ENCODE peak calls at places on chromosomes 5 and 9, in six cellular contexts. One of them, this sample, is unnamed.
A peak's percentile ranks its signal among the peaks of the same experiment; 100 is the strongest.

GRCh38 chr9:36665387-36665786 is 92.7 kb downstream of the MELK start:
- DNase-seq in NCI-H1092 treated with DMSO at 0.1 percent for 48 hours: no peak
- DNase-seq in Right ventricle myocardium inferior: no peak
- DNase-seq in retina: no peak
- DNase-seq in sigmoid colon: no peak
- DNase-seq in RWPE1: no peak
- DNase-seq in this sample: no peak

GRCh38 chr5:69367697-69368279 is 1.5 kb downstream of the AK6 start:
- DNase-seq in retina: no peak
- DNase-seq in NCI-H1092 treated with DMSO at 0.1 percent for 48 hours: no peak
- DNase-seq in RWPE1: no peak
- DNase-seq in Right ventricle myocardium inferior: no peak
- DNase-seq in sigmoid colon: no peak
- DNase-seq in this sample: no peak

GRCh38 chr5:109703827-109704226 is 14.1 kb downstream of the MAN2A1 start:
- DNase-seq in NCI-H1092 treated with DMSO at 0.1 percent for 48 hours: no peak
- DNase-seq in sigmoid colon: no peak
- DNase-seq in RWPE1: no peak
- DNase-seq in retina: no peak
- DNase-seq in Right ventricle myocardium inferior: no peak
- DNase-seq in this sample: no peak

GRCh38 chr9:133672503-133673259 is 36.5 kb downstream of the DBH start:
- DNase-seq in retina: no peak
- DNase-seq in sigmoid colon: no peak
- DNase-seq in NCI-H1092 treated with DMSO at 0.1 percent for 48 hours: no peak
- DNase-seq in Right ventricle myocardium inferior: peak; percentile 53
- DNase-seq in RWPE1: no peak
- DNase-seq in this sample: no peak

GRCh38 chr5:119476341-119476740 is 24.0 kb downstream of the HSD17B4 start:
- DNase-seq in NCI-H1092 treated with DMSO at 0.1 percent for 48 hours: no peak
- DNase-seq in retina: no peak
- DNase-seq in RWPE1: no peak
- DNase-seq in sigmoid colon: no peak
- DNase-seq in Right ventricle myocardium inferior: no peak
- DNase-seq in this sample: no peak

GRCh38 chr5:71631070-71631469 is 43.9 kb downstream of the MCCC2 start:
- DNase-seq in Right ventricle myocardium inferior: no peak
- DNase-seq in retina: peak; percentile 1
- DNase-seq in NCI-H1092 treated with DMSO at 0.1 percent for 48 hours: no peak
- DNase-seq in RWPE1: no peak
- DNase-seq in sigmoid colon: no peak
- DNase-seq in this sample: no peak

GRCh38 chr5:181204561-181205401 is at the start of gene TRIM7:
- DNase-seq in RWPE1: peak; percentile 69
- DNase-seq in retina: peak; percentile 66
- DNase-seq in sigmoid colon: peak; percentile 76
- DNase-seq in NCI-H1092 treated with DMSO at 0.1 percent for 48 hours: no peak
- DNase-seq in Right ventricle myocardium inferior: peak; percentile 86
- DNase-seq in this sample: no peak

GRCh38 chr9:26856413-26857032 is 36.1 kb downstream of the CAAP1 start:
- DNase-seq in NCI-H1092 treated with DMSO at 0.1 percent for 48 hours: peak; percentile 68
- DNase-seq in RWPE1: peak; percentile 32
- DNase-seq in retina: peak; percentile 56
- DNase-seq in Right ventricle myocardium inferior: no peak
- DNase-seq in sigmoid colon: no peak
- DNase-seq in this sample: no peak

GRCh38 chr5:21802869-21803490 is 1050.2 kb downstream of the CDH12 start:
- DNase-seq in RWPE1: peak; percentile 42
- DNase-seq in retina: no peak
- DNase-seq in NCI-H1092 treated with DMSO at 0.1 percent for 48 hours: peak; percentile 43
- DNase-seq in sigmoid colon: no peak
- DNase-seq in Right ventricle myocardium inferior: no peak
- DNase-seq in this sample: no peak

GRCh38 chr9:91659529-91660294 is 236.1 kb upstream of the NFIL3 start:
- DNase-seq in Right ventricle myocardium inferior: no peak
- DNase-seq in retina: peak; percentile 41
- DNase-seq in RWPE1: peak; percentile 67
- DNase-seq in sigmoid colon: no peak
- DNase-seq in NCI-H1092 treated with DMSO at 0.1 percent for 48 hours: peak; percentile 31
- DNase-seq in this sample: no peak

GRCh38 chr5:154092356-154092755 is 53.6 kb downstream of the MFAP3 start:
- DNase-seq in Right ventricle myocardium inferior: no peak
- DNase-seq in retina: no peak
- DNase-seq in RWPE1: no peak
- DNase-seq in NCI-H1092 treated with DMSO at 0.1 percent for 48 hours: no peak
- DNase-seq in sigmoid colon: no peak
- DNase-seq in this sample: no peak

GRCh38 chr9:38437193-38437823 is 13.1 kb upstream of the IGFBPL1 start:
- DNase-seq in sigmoid colon: no peak
- DNase-seq in retina: no peak
- DNase-seq in Right ventricle myocardium inferior: no peak
- DNase-seq in NCI-H1092 treated with DMSO at 0.1 percent for 48 hours: no peak
- DNase-seq in RWPE1: peak; percentile 37
- DNase-seq in this sample: no peak

GRCh38 chr5:61409568-61409967 is 77.5 kb downstream of the ZSWIM6 start:
- DNase-seq in NCI-H1092 treated with DMSO at 0.1 percent for 48 hours: no peak
- DNase-seq in retina: no peak
- DNase-seq in RWPE1: peak; percentile 91
- DNase-seq in Right ventricle myocardium inferior: no peak
- DNase-seq in sigmoid colon: no peak
- DNase-seq in this sample: no peak

GRCh38 chr9:21828853-21829405 is 26.5 kb downstream of the MTAP start:
- DNase-seq in retina: no peak
- DNase-seq in RWPE1: peak; percentile 38
- DNase-seq in Right ventricle myocardium inferior: no peak
- DNase-seq in sigmoid colon: no peak
- DNase-seq in NCI-H1092 treated with DMSO at 0.1 percent for 48 hours: no peak
- DNase-seq in this sample: no peak

GRCh38 chr5:125012727-125013451 is 266.4 kb upstream of the ZNF608 start:
- DNase-seq in sigmoid colon: no peak
- DNase-seq in Right ventricle myocardium inferior: no peak
- DNase-seq in retina: peak; percentile 36
- DNase-seq in NCI-H1092 treated with DMSO at 0.1 percent for 48 hours: no peak
- DNase-seq in RWPE1: no peak
- DNase-seq in this sample: no peak

GRCh38 chr9:69768716-69769115 is 8.9 kb upstream of the PTAR1 start:
- DNase-seq in Right ventricle myocardium inferior: no peak
- DNase-seq in NCI-H1092 treated with DMSO at 0.1 percent for 48 hours: no peak
- DNase-seq in sigmoid colon: no peak
- DNase-seq in RWPE1: no peak
- DNase-seq in retina: no peak
- DNase-seq in this sample: no peak

GRCh38 chr5:135446186-135446585 is 962 bp downstream of the DCANP1 start:
- DNase-seq in sigmoid colon: peak; percentile 20
- DNase-seq in Right ventricle myocardium inferior: peak; percentile 56
- DNase-seq in NCI-H1092 treated with DMSO at 0.1 percent for 48 hours: no peak
- DNase-seq in retina: no peak
- DNase-seq in RWPE1: no peak
- DNase-seq in this sample: no peak

GRCh38 chr9:20319641-20320337 is 302.5 kb downstream of the MLLT3 start:
- DNase-seq in Right ventricle myocardium inferior: no peak
- DNase-seq in sigmoid colon: no peak
- DNase-seq in retina: no peak
- DNase-seq in NCI-H1092 treated with DMSO at 0.1 percent for 48 hours: peak; percentile 54
- DNase-seq in RWPE1: peak; percentile 71
- DNase-seq in this sample: no peak

GRCh38 chr5:3186711-3187450 is 408.8 kb upstream of the IRX1 start:
- DNase-seq in sigmoid colon: no peak
- DNase-seq in Right ventricle myocardium inferior: no peak
- DNase-seq in NCI-H1092 treated with DMSO at 0.1 percent for 48 hours: peak; percentile 83
- DNase-seq in RWPE1: no peak
- DNase-seq in retina: peak; percentile 70
- DNase-seq in this sample: no peak

GRCh38 chr5:160497897-160498296 is 76.2 kb downstream of the PTTG1 start:
- DNase-seq in sigmoid colon: no peak
- DNase-seq in Right ventricle myocardium inferior: no peak
- DNase-seq in retina: no peak
- DNase-seq in RWPE1: no peak
- DNase-seq in NCI-H1092 treated with DMSO at 0.1 percent for 48 hours: no peak
- DNase-seq in this sample: no peak

GRCh38 chr9:16119861-16120641 is 567.2 kb downstream of the CCDC171 start:
- DNase-seq in NCI-H1092 treated with DMSO at 0.1 percent for 48 hours: no peak
- DNase-seq in Right ventricle myocardium inferior: no peak
- DNase-seq in retina: no peak
- DNase-seq in RWPE1: peak; percentile 17
- DNase-seq in sigmoid colon: no peak
- DNase-seq in this sample: no peak

GRCh38 chr5:149646564-149646963 is 65.3 kb downstream of the ARHGEF37 start:
- DNase-seq in sigmoid colon: no peak
- DNase-seq in NCI-H1092 treated with DMSO at 0.1 percent for 48 hours: peak; percentile 91
- DNase-seq in Right ventricle myocardium inferior: no peak
- DNase-seq in retina: peak; percentile 37
- DNase-seq in RWPE1: no peak
- DNase-seq in this sample: no peak

GRCh38 chr9:129777769-129778130 is 24.9 kb upstream of the PTGES start:
- DNase-seq in NCI-H1092 treated with DMSO at 0.1 percent for 48 hours: no peak
- DNase-seq in retina: no peak
- DNase-seq in sigmoid colon: no peak
- DNase-seq in RWPE1: no peak
- DNase-seq in Right ventricle myocardium inferior: no peak
- DNase-seq in this sample: no peak

GRCh38 chr5:177378884-177379883 is 5.0 kb upstream of the SLC34A1 start:
- DNase-seq in NCI-H1092 treated with DMSO at 0.1 percent for 48 hours: no peak
- DNase-seq in sigmoid colon: no peak
- DNase-seq in retina: no peak
- DNase-seq in RWPE1: peak; percentile 75
- DNase-seq in Right ventricle myocardium inferior: no peak
- DNase-seq in this sample: no peak

GRCh38 chr9:119435066-119435465 is 65.8 kb upstream of the BRINP1 start:
- DNase-seq in Right ventricle myocardium inferior: no peak
- DNase-seq in NCI-H1092 treated with DMSO at 0.1 percent for 48 hours: no peak
- DNase-seq in RWPE1: no peak
- DNase-seq in sigmoid colon: no peak
- DNase-seq in retina: no peak
- DNase-seq in this sample: no peak

GRCh38 chr5:43274435-43275114 is 38.6 kb downstream of the HMGCS1 start:
- DNase-seq in sigmoid colon: no peak
- DNase-seq in Right ventricle myocardium inferior: no peak
- DNase-seq in NCI-H1092 treated with DMSO at 0.1 percent for 48 hours: no peak
- DNase-seq in retina: no peak
- DNase-seq in RWPE1: no peak
- DNase-seq in this sample: no peak

GRCh38 chr9:119272500-119273211 is 96.6 kb downstream of the BRINP1 start:
- DNase-seq in RWPE1: no peak
- DNase-seq in Right ventricle myocardium inferior: no peak
- DNase-seq in sigmoid colon: no peak
- DNase-seq in NCI-H1092 treated with DMSO at 0.1 percent for 48 hours: no peak
- DNase-seq in retina: peak; percentile 32
- DNase-seq in this sample: no peak

GRCh38 chr9:137294091-137294683 is 7.9 kb downstream of the NRARP start:
- DNase-seq in Right ventricle myocardium inferior: no peak
- DNase-seq in NCI-H1092 treated with DMSO at 0.1 percent for 48 hours: no peak
- DNase-seq in RWPE1: no peak
- DNase-seq in retina: peak; percentile 46
- DNase-seq in sigmoid colon: no peak
- DNase-seq in this sample: no peak

GRCh38 chr5:6792911-6793451 is 79.7 kb downstream of the TENT4A start:
- DNase-seq in Right ventricle myocardium inferior: no peak
- DNase-seq in sigmoid colon: no peak
- DNase-seq in retina: no peak
- DNase-seq in NCI-H1092 treated with DMSO at 0.1 percent for 48 hours: no peak
- DNase-seq in RWPE1: no peak
- DNase-seq in this sample: no peak

GRCh38 chr5:76715734-76716455 is at the start of gene F2R:
- DNase-seq in sigmoid colon: no peak
- DNase-seq in Right ventricle myocardium inferior: peak; percentile 76
- DNase-seq in NCI-H1092 treated with DMSO at 0.1 percent for 48 hours: no peak
- DNase-seq in RWPE1: peak; percentile 76
- DNase-seq in retina: peak; percentile 89
- DNase-seq in this sample: peak; percentile 68

This sample was measured in KG1.